ENCODE peak calls at places on chromosomes 3 and 15, in seven cellular contexts. S is HL-60, W is HCT116, M is GM23338, F is K562, O is GM12878, G is SK-N-SH. A is an unnamed sample.

GRCh38 chr15:42232606-42233005 is 24.5 kb upstream of the VPS39 start:
- DNase-seq in W (no peak), G (no peak), F (no peak), S (no peak), O (no peak), M (no peak), A (no peak)

GRCh38 chr3:12579919-12580318 is 23.0 kb downstream of the MKRN2 start:
- DNase-seq in S (no peak), F (no peak), G (no peak), W (no peak), M (no peak), O (no peak), A (no peak)

GRCh38 chr3:29914861-29915524 is 634.1 kb downstream of the RBMS3 start:
- DNase-seq in F (no peak), S (no peak), G (no peak), W (peak; percentile 7), O (no peak), M (no peak), A (no peak)

GRCh38 chr3:187567026-187567425 is 103.2 kb downstream of the SST start:
- DNase-seq in G (no peak), F (no peak), M (no peak), S (peak; percentile 10), O (no peak), W (no peak), A (no peak)

GRCh38 chr3:111936191-111936841 is 42.5 kb upstream of the ABHD10 start:
- DNase-seq in W (peak; percentile 60), M (no peak), F (no peak), S (no peak), G (no peak), O (no peak), A (no peak)

GRCh38 chr15:72751751-72752455 is 31.7 kb downstream of the ADPGK start:
- DNase-seq in O (no peak), M (no peak), W (no peak), S (no peak), F (no peak), G (no peak), A (no peak)

GRCh38 chr15:37078000-37078399 is 22.3 kb downstream of the MEIS2 start:
- DNase-seq in S (no peak), O (no peak), G (no peak), M (no peak), F (no peak), W (no peak), A (no peak)

GRCh38 chr3:109098245-109098644 is 19.7 kb downstream of the MORC1 start:
- DNase-seq in F (peak; percentile 12), G (no peak), O (no peak), M (peak; percentile 73), S (no peak), W (peak; percentile 50), A (no peak)

GRCh38 chr3:32412887-32413286 is 21.2 kb downstream of the CMTM7 start:
- DNase-seq in O (no peak), G (no peak), S (no peak), M (no peak), F (no peak), W (no peak), A (no peak)

GRCh38 chr3:194905696-194906095 is 220.0 kb downstream of the FAM43A start:
- DNase-seq in O (no peak), G (no peak), S (no peak), F (no peak), M (no peak), W (no peak), A (no peak)

GRCh38 chr3:98521897-98522537 is 685 bp downstream of the CLDND1 start:
- DNase-seq in G (peak; percentile 27), M (peak; percentile 60), F (peak; percentile 21), S (peak; percentile 17), W (peak; percentile 42), O (no peak), A (peak; percentile 20)

GRCh38 chr15:43094416-43095039 is 11.3 kb downstream of the UBR1 start:
- DNase-seq in S (no peak), W (no peak), G (no peak), O (no peak), M (no peak), F (peak; percentile 36), A (no peak)

GRCh38 chr3:45106874-45107273 is 39.3 kb downstream of the CDCP1 start:
- DNase-seq in M (no peak), F (no peak), O (no peak), G (no peak), S (no peak), W (no peak), A (no peak)

GRCh38 chr15:60906275-60906674 is 322.8 kb downstream of the RORA start:
- DNase-seq in O (no peak), G (no peak), M (no peak), F (no peak), W (no peak), S (no peak), A (no peak)

GRCh38 chr3:29486087-29486486 is 205.2 kb downstream of the RBMS3 start:
- DNase-seq in W (no peak), S (no peak), G (no peak), O (peak; percentile 30), M (peak; percentile 17), F (no peak), A (no peak)

GRCh38 chr3:160226026-160226739 is 961 bp downstream of the C3orf80 start:
- DNase-seq in W (no peak), M (peak; percentile 65), S (no peak), O (no peak), G (peak; percentile 78), F (peak; percentile 18), A (no peak)

DNA sequence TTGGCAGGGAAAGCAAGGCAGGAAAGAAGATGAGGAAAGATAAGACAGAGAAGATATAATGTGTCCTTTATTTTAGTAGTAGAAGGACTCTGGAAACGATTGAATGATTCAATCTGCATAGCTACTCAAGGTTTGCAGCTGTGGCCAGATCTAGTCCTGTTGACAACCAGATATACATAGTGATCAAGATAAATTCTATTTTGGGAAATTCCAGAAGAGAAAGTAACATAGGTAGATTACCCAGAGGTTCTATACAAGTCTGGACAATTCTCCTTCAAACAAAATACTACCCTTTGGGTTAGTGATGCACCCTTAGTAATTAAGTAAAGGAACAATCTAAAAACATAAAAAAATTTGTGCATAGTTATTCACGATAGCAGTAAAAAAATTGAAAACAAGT is 9.4 kb downstream of the TERC start:
- DNase-seq in M (no peak), O (no peak), F (no peak), G (no peak), W (no peak), S (no peak), A (no peak)
- TF ChIP-seq POLR2AphosphoS5 in M (no peak), O (no peak), F (no peak), G (no peak), W (no peak), S (no peak), A (no peak)

GRCh38 chr15:101362986-101363566 is 68.0 kb upstream of the SNRPA1 start:
- DNase-seq in M (no peak), F (no peak), O (no peak), W (no peak), S (no peak), G (no peak), A (no peak)

GRCh38 chr15:101361418-101361817 is 66.4 kb upstream of the SNRPA1 start:
- DNase-seq in F (no peak), M (no peak), W (no peak), G (no peak), S (no peak), O (no peak), A (no peak)

GRCh38 chr15:101358895-101359294 is 63.8 kb upstream of the SNRPA1 start:
- DNase-seq in F (no peak), S (no peak), W (no peak), M (peak; percentile 37), O (no peak), G (no peak), A (no peak)

GRCh38 chr15:101359365-101359947 is 64.4 kb upstream of the SNRPA1 start:
- DNase-seq in M (no peak), S (no peak), G (no peak), F (no peak), W (no peak), O (no peak), A (peak; percentile 30)

GRCh38 chr15:101362359-101362758 is 67.3 kb upstream of the SNRPA1 start:
- DNase-seq in F (no peak), O (no peak), G (no peak), W (no peak), M (no peak), S (no peak), A (no peak)
- TF ChIP-seq REST in F (no peak), O (no peak), G (no peak), W (no peak), M (no peak), S (no peak), A (no peak)

DNA sequence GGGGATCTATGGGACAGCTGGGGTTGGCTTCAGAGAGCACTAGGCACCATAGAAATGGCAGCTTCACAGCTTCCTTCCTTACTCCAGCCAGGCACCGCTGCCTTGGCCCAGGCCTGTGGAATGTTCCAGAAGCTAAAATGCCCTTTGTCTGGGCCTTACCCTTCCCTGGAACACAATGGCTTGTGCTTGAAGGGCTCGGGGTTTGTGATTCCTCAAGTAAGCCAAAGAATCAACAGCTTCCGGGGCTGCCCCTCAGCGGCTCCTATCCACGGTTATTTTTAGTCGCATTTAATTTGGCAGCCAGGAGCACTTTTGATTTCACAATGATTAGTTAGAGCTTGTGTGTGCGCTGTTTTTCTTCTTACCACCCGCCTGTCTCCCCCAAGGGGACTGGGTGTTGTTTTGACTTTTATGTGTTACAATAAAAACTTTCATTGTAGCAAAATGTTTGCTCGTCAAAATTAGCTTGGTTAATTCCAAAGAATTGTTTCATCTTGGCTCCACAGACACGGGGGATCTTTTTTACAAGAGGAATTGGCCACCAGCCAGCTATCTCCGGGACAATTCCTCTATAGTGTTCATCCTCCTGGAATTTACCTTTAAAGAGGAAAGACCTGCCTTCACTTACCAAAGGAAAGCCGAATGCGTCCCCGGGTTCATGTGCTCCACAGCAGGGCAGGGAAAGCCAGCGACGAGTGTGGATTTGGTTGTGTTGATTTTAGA is 73.8 kb downstream of the TLE3 start:
- DNase-seq in M (no peak), G (no peak), W (no peak), S (no peak), O (no peak), F (no peak), A (no peak)
- H3K27ac ChIP-seq in M (no peak overlapping the region), G (no peak overlapping the region), W (no peak overlapping the region), S (no peak overlapping the region), O (peak overlapping the region; percentile 48), F (no peak overlapping the region), A (no peak overlapping the region)

GRCh38 chr3:176953106-176954080 is 243.9 kb downstream of the TBL1XR1 start:
- DNase-seq in M (no peak), S (no peak), G (no peak), F (no peak), O (no peak), W (no peak), A (no peak)
- TF ChIP-seq POLR2AphosphoS5 in M (no peak), S (no peak), G (no peak), F (no peak), O (no peak), W (no peak), A (no peak)

GRCh38 chr3:18030371-18030870 is 288.0 kb upstream of the TBC1D5 start:
- DNase-seq in M (no peak), G (no peak), W (no peak), S (no peak), O (no peak), F (no peak), A (no peak)

GRCh38 chr3:18024715-18025114 is 282.3 kb upstream of the TBC1D5 start:
- DNase-seq in O (no peak), M (no peak), S (no peak), G (no peak), F (no peak), W (no peak), A (no peak)

GRCh38 chr3:18027161-18027939 is 284.9 kb upstream of the TBC1D5 start:
- DNase-seq in S (no peak), F (no peak), W (no peak), G (no peak), M (no peak), O (no peak), A (no peak)
- TF ChIP-seq REST in S (no peak), F (no peak), W (no peak), G (no peak), M (no peak), O (no peak), A (no peak)